ENCODE peak calls at places on chromosome 1, in eight cellular contexts. P is A549; B is dorsolateral prefrontal cortex; K is H1; L is IMR-90; H is right cardiac atrium; J is tibial artery; I is CD8-positive, alpha-beta T cell. Z is an unnamed sample.

GRCh38 chr1:59699227-59699847 is 115.4 kb upstream of the HOOK1 start:
- DNase-seq in L (peak; percentile 57), K (no peak), P (peak; percentile 30), J (no peak), I (no peak), B (no peak), H (no peak), Z (no peak)

GRCh38 chr1:91764471-91765115 is 121.4 kb downstream of the TGFBR3 start:
- DNase-seq in P (no peak), H (no peak), K (peak; percentile 52), I (no peak), J (no peak), B (no peak), L (no peak), Z (no peak)

GRCh38 chr1:2990376-2991115 is 30.7 kb upstream of the ACTRT2 start:
- DNase-seq in L (no peak), H (no peak), K (no peak), B (peak; percentile 20), I (no peak), J (peak; percentile 60), P (no peak), Z (peak; percentile 39)

GRCh38 chr1:165635329-165635728 is 4.3 kb downstream of the MGST3 start:
- DNase-seq in K (no peak), I (no peak), P (no peak), H (no peak), L (peak; percentile 8), J (no peak), B (peak; percentile 51), Z (no peak)

GRCh38 chr1:235911300-235911662 is 44.6 kb upstream of the LYST start:
- DNase-seq in K (no peak), B (no peak), I (no peak), P (no peak), L (no peak), H (no peak), J (no peak), Z (no peak)

GRCh38 chr1:45755697-45756096 is 5.2 kb upstream of the IPP start:
- DNase-seq in J (no peak), P (no peak), B (no peak), I (no peak), K (no peak), H (no peak), L (no peak), Z (no peak)

GRCh38 chr1:232476538-232476950 is 153.4 kb downstream of the SIPA1L2 start:
- DNase-seq in K (no peak), I (no peak), B (no peak), P (no peak), H (no peak), L (peak; percentile 41), J (no peak), Z (no peak)

GRCh38 chr1:106225406-106225805 is 831.1 kb upstream of the PRMT6 start:
- DNase-seq in J (no peak), P (no peak), H (no peak), L (no peak), I (no peak), K (no peak), B (no peak), Z (no peak)

GRCh38 chr1:204074274-204075115 is 1.6 kb downstream of the SOX13 start:
- DNase-seq in B (peak; percentile 50), J (peak; percentile 80), K (peak; percentile 80), L (peak; percentile 52), P (peak; percentile 58), H (peak; percentile 95), I (no peak), Z (peak; percentile 93)

GRCh38 chr1:24578846-24579245 is 23.0 kb downstream of the NCMAP start:
- DNase-seq in B (no peak), P (no peak), K (no peak), I (no peak), J (no peak), L (no peak), H (no peak), Z (no peak)

GRCh38 chr1:223815865-223816264 is 29.9 kb downstream of the TP53BP2 start:
- DNase-seq in K (no peak), I (no peak), J (no peak), P (no peak), B (no peak), H (no peak), L (peak; percentile 39), Z (no peak)

GRCh38 chr1:213014642-213015041 is 1.0 kb downstream of the ANGEL2 start:
- DNase-seq in I (no peak), B (no peak), P (no peak), J (no peak), K (no peak), L (peak; percentile 13), H (no peak), Z (no peak)

GRCh38 chr1:21670059-21670881 is 1.1 kb upstream of the RAP1GAP start:
- DNase-seq in I (no peak), K (no peak), H (no peak), L (no peak), P (no peak), B (no peak), J (no peak), Z (no peak)

GRCh38 chr1:39164256-39164655 is 40.2 kb upstream of the MACF1 start:
- DNase-seq in H (no peak), L (no peak), B (no peak), I (no peak), P (no peak), J (no peak), K (no peak), Z (no peak)

GRCh38 chr1:18811733-18812132 is 47.7 kb downstream of the TAS1R2 start:
- DNase-seq in J (no peak), H (no peak), K (no peak), B (no peak), P (no peak), L (no peak), I (no peak), Z (no peak)

GRCh38 chr1:228163776-228164534 is 1.6 kb upstream of the IBA57 start:
- DNase-seq in J (no peak), B (no peak), I (no peak), L (no peak), P (no peak), K (no peak), H (no peak), Z (no peak)

GRCh38 chr1:228168563-228169270 is 3.1 kb downstream of the IBA57 start:
- DNase-seq in K (no peak), L (no peak), I (no peak), H (no peak), P (no peak), J (no peak), B (no peak), Z (no peak)

GRCh38 chr1:228164561-228165371 is 838 bp upstream of the IBA57 start:
- DNase-seq in H (no peak), J (no peak), L (no peak), P (no peak), K (no peak), I (no peak), B (no peak), Z (peak; percentile 53)

GRCh38 chr1:228165372-228166169 is at the start of gene IBA57:
- DNase-seq in K (peak; percentile 99), L (peak; percentile 99), H (peak; percentile 100), B (peak; percentile 97), P (peak; percentile 96), I (peak; percentile 100), J (peak; percentile 100), Z (peak; percentile 99)

GRCh38 chr1:228166170-228166936 is 749 bp downstream of the IBA57 start:
- DNase-seq in P (peak; percentile 74), H (peak; percentile 85), B (peak; percentile 65), K (peak; percentile 78), I (peak; percentile 31), L (peak; percentile 74), J (peak; percentile 86), Z (peak; percentile 79)
- H3K27ac ChIP-seq in P (peak overlapping the region; percentile 97), H (peak overlapping the region; percentile 94), B (peak overlapping the region; percentile 93), K (peak overlapping the region; percentile 99), I (peak overlapping the region; percentile 99), L (peak overlapping the region; percentile 84), J (peak overlapping the region; percentile 99), Z (peak overlapping the region; percentile 99)

DNA sequence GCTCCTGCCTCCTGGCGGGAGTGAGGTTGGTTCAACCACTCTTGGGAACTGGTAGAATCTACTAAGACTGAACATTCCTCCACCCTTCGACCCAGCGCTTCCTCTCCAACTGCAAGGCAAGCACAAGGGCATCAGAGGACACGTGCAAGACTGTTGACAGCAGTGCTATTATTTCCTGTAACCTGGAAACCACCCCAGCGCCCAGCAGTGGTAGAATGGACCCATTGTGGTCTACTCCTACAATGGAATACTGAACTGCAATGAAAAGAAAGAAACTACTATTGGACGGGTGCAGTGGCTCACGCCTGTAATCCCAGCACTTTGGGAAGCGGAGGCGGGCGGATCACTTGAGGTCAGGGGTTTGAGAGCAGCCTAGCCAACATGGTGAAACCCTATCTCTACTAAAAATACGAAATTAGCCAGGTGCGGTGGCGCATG is 33.0 kb upstream of the TARDBP start:
- DNase-seq in B (peak; percentile 94), P (no peak), K (no peak), L (no peak), H (peak; percentile 71), J (peak; percentile 80), I (no peak), Z (no peak)
- H3K27ac ChIP-seq in B (peak overlapping the region; percentile 86), P (no peak overlapping the region), K (no peak overlapping the region), L (no peak overlapping the region), H (no peak overlapping the region), J (peak overlapping the region; percentile 26), I (no peak overlapping the region), Z (no peak overlapping the region)

DNA sequence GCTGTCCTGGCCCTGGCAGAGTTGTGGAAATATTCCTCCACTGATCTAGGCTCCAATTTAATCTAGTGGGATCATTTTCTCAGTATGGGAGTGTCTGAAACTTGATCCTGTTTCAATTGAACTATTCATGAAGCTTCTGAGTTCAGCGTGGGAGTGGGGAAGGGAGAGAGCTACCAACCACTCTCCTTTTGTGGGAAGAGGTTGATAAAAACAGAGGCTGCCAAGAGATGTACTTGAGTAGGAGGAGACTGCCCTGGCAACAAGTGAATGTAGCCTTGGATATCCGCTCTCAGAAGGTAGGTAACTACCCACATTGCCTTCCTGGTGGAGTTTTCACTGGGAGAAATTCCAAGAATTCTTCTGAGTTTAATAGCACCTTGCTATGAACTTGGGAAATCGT is at the start of gene CTXND2:
- DNase-seq in P (no peak), H (no peak), L (peak; percentile 68), K (no peak), I (no peak), B (no peak), J (no peak), Z (no peak)
- H3K27ac ChIP-seq in P (no peak within 1 kb of the TSS), H (no peak within 1 kb of the TSS), L (no peak within 1 kb of the TSS), K (no peak within 1 kb of the TSS), I (no peak within 1 kb of the TSS), B (no peak within 1 kb of the TSS), J (no peak within 1 kb of the TSS), Z (no peak within 1 kb of the TSS)

GRCh38 chr1:247077768-247078314 is 770 bp downstream of the ZNF670 start:
- DNase-seq in I (no peak), L (peak; percentile 5), J (no peak), B (no peak), K (no peak), P (peak; percentile 13), H (no peak), Z (no peak)
- H3K27ac ChIP-seq in I (peak overlapping the region; percentile 37), L (peak overlapping the region; percentile 70), J (peak overlapping the region; percentile 79), B (peak overlapping the region; percentile 44), K (peak overlapping the region; percentile 88), P (peak overlapping the region; percentile 91), H (no peak overlapping the region), Z (peak overlapping the region; percentile 68)

GRCh38 chr1:161827786-161828185 is 61.7 kb downstream of the ATF6 start:
- DNase-seq in B (no peak), I (no peak), L (peak; percentile 56), P (no peak), H (no peak), K (no peak), J (no peak), Z (no peak)
- H3K27ac ChIP-seq in B (no peak overlapping the region), I (no peak overlapping the region), L (no peak overlapping the region), P (no peak overlapping the region), H (no peak overlapping the region), K (no peak overlapping the region), J (no peak overlapping the region), Z (no peak overlapping the region)

Z was measured in upper lobe of left lung.